ENCODE peak calls at places on chromosomes 2 and 18, in six cellular contexts. P is stimulated activated CD4-positive, alpha-beta T cell treated with anti-CD3 and anti-CD28 coated beads, TNF-alpha, amount 100 ng/mL, for 4 hours; O is glomerular endothelial cell; L is iris pigment epithelial cell; X is ovary; R is posterior cingulate gyrus. Y is an unnamed sample.

GRCh38 chr2:119282966-119283511 is 59.4 kb downstream of the STEAP3 start:
- DNase-seq in R (peak), O (no peak), P (no peak), X (no peak), L (no peak), Y (no peak)

GRCh38 chr2:100173907-100174525 is 31.6 kb upstream of the AFF3 start:
- DNase-seq in P (no peak), R (no peak), L (peak), O (no peak), X (no peak), Y (no peak)

GRCh38 chr18:49476664-49477411 is 10.2 kb downstream of the C18orf32 start:
- DNase-seq in X (no peak), O (peak), L (peak), R (no peak), P (no peak), Y (peak)

GRCh38 chr2:239601880-239602279 is 201.1 kb upstream of the HDAC4 start:
- DNase-seq in R (no peak), L (no peak), X (no peak), O (no peak), P (no peak), Y (no peak)

GRCh38 chr2:567865-568638 is 109.2 kb downstream of the TMEM18 start:
- DNase-seq in X (no peak), P (no peak), R (no peak), L (peak), O (no peak), Y (no peak)

GRCh38 chr2:8872821-8873432 is 35.5 kb upstream of the KIDINS220 start:
- DNase-seq in L (peak), P (no peak), O (peak), R (no peak), X (no peak), Y (peak)

GRCh38 chr2:226796012-226796839 is 3.4 kb downstream of the IRS1 start:
- DNase-seq in L (no peak), O (no peak), X (peak), P (no peak), R (peak), Y (no peak)

GRCh38 chr2:215973954-215974699 is 39.2 kb downstream of the MREG start:
- DNase-seq in O (no peak), R (no peak), X (no peak), P (no peak), L (peak), Y (no peak)

GRCh38 chr2:30225131-30225762 is 6.1 kb upstream of the LBH start:
- DNase-seq in L (peak), O (no peak), X (peak), R (no peak), P (no peak), Y (peak)

GRCh38 chr2:10939058-10939457 is 27.3 kb downstream of the KCNF1 start:
- DNase-seq in R (no peak), L (no peak), O (no peak), X (no peak), P (no peak), Y (no peak)

GRCh38 chr2:42906115-42906556 is 113.8 kb upstream of the HAAO start:
- DNase-seq in O (no peak), R (no peak), L (no peak), X (no peak), P (no peak), Y (no peak)

GRCh38 chr2:43803113-43803512 is 29.3 kb downstream of the DYNC2LI1 start:
- DNase-seq in R (no peak), P (no peak), L (peak), X (no peak), O (no peak), Y (no peak)

GRCh38 chr2:161166538-161167409 is 6.5 kb downstream of the TANK start:
- DNase-seq in X (no peak), L (peak), R (no peak), O (no peak), P (peak), Y (no peak)

GRCh38 chr2:173588931-173589369 is 234.3 kb downstream of the CDCA7 start:
- DNase-seq in X (no peak), L (peak), P (no peak), O (no peak), R (no peak), Y (no peak)

GRCh38 chr2:25115902-25116301 is 52.5 kb downstream of the POMC start:
- DNase-seq in P (no peak), O (no peak), R (no peak), L (peak), X (no peak), Y (no peak)

GRCh38 chr18:51133580-51134160 is 63.8 kb downstream of the MEX3C start:
- DNase-seq in P (no peak), X (no peak), R (no peak), L (no peak), O (no peak), Y (no peak)

GRCh38 chr18:28854964-28855363 is 678.0 kb upstream of the CDH2 start:
- DNase-seq in R (no peak), P (no peak), L (peak), O (no peak), X (no peak), Y (no peak)

GRCh38 chr2:234587341-234588053 is 90.6 kb upstream of the ARL4C start:
- DNase-seq in O (no peak), P (no peak), R (no peak), L (no peak), X (no peak), Y (no peak)